ENCODE peak calls at places on chromosomes 6 and 20, in four cellular contexts. One of them, this sample, is unnamed.

GRCh38 chr6:91697010-91697694 is 1110.3 kb upstream of the MAP3K7 start:
- DNase-seq in GM12878: no peak
- DNase-seq in WTC11: no peak
- DNase-seq in HepG2: no peak
- DNase-seq in this sample: no peak

GRCh38 chr6:36642913-36643817 is 35.3 kb upstream of the CDKN1A start:
- DNase-seq in WTC11: no peak
- DNase-seq in HepG2: peak
- DNase-seq in GM12878: no peak
- DNase-seq in this sample: no peak

GRCh38 chr20:14984768-14985622 is 647.6 kb upstream of the FLRT3 start:
- DNase-seq in WTC11: no peak
- DNase-seq in HepG2: peak
- DNase-seq in GM12878: no peak
- DNase-seq in this sample: no peak

GRCh38 chr6:77440206-77440976 is 22.9 kb downstream of the HTR1B start:
- DNase-seq in GM12878: no peak
- DNase-seq in HepG2: no peak
- DNase-seq in WTC11: no peak
- DNase-seq in this sample: no peak

GRCh38 chr6:21742238-21742660 is 148.7 kb downstream of the SOX4 start:
- DNase-seq in GM12878: no peak
- DNase-seq in HepG2: no peak
- DNase-seq in WTC11: no peak
- DNase-seq in this sample: no peak

GRCh38 chr6:136226027-136226673 is 24.0 kb downstream of the MTFR2 start:
- DNase-seq in WTC11: peak
- DNase-seq in GM12878: no peak
- DNase-seq in HepG2: peak
- DNase-seq in this sample: peak

GRCh38 chr20:51533291-51534172 is 9.0 kb downstream of the NFATC2 start:
- DNase-seq in HepG2: peak
- DNase-seq in GM12878: no peak
- DNase-seq in WTC11: no peak
- DNase-seq in this sample: no peak

GRCh38 chr6:137271245-137272183 is 52.3 kb upstream of the IFNGR1 start:
- DNase-seq in WTC11: no peak
- DNase-seq in HepG2: peak
- DNase-seq in GM12878: no peak
- DNase-seq in this sample: peak

GRCh38 chr6:17691925-17692538 is 14.7 kb downstream of the NUP153 start:
- DNase-seq in WTC11: no peak
- DNase-seq in GM12878: no peak
- DNase-seq in HepG2: no peak
- DNase-seq in this sample: no peak

GRCh38 chr20:62355527-62356142 is 11.5 kb downstream of the LAMA5 start:
- DNase-seq in HepG2: peak
- DNase-seq in GM12878: no peak
- DNase-seq in WTC11: no peak
- DNase-seq in this sample: no peak

GRCh38 chr6:158817298-158818007 is 1.7 kb downstream of the EZR start:
- DNase-seq in GM12878: no peak
- DNase-seq in HepG2: peak
- DNase-seq in WTC11: peak
- DNase-seq in this sample: peak

GRCh38 chr20:32762754-32763201 is 593 bp downstream of the DNMT3B start:
- DNase-seq in GM12878: no peak
- DNase-seq in WTC11: no peak
- DNase-seq in HepG2: no peak
- DNase-seq in this sample: peak

GRCh38 chr20:62366370-62367135 is 559 bp downstream of the LAMA5 start:
- DNase-seq in WTC11: peak
- DNase-seq in HepG2: peak
- DNase-seq in GM12878: no peak
- DNase-seq in this sample: peak

GRCh38 chr6:86712039-86712438 is 225.3 kb upstream of the HTR1E start:
- DNase-seq in GM12878: no peak
- DNase-seq in WTC11: no peak
- DNase-seq in HepG2: no peak
- DNase-seq in this sample: no peak

DNA sequence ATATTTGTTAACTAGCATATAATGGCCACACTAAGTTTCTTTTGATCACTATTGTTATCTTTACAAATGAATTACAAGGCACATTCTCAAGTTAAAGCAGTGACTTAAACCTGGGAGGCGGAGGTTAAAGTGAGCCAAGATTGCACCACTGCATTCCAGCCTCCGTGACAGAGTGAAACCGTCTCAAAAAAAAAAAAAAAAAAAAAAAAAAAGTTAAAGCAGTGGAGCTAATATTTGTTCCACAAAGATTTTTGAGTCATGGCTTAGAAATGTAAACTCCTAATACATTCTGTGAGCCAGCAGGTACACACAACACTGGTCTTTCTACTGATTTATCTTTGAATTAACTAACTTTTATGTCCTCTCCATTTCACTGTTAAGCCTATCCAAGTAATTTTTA is 221.7 kb upstream of the HTR1E start:
- DNase-seq in HepG2: no peak
- DNase-seq in WTC11: no peak
- DNase-seq in GM12878: no peak
- DNase-seq in this sample: no peak
- TF ChIP-seq TCF7 in HepG2: no peak
- TF ChIP-seq TCF7 in WTC11: no peak
- TF ChIP-seq TCF7 in GM12878: no peak
- TF ChIP-seq TCF7 in this sample: no peak

GRCh38 chr6:47258724-47259347 is 50.9 kb downstream of the TNFRSF21 start:
- DNase-seq in GM12878: no peak
- DNase-seq in HepG2: no peak
- DNase-seq in WTC11: no peak
- DNase-seq in this sample: no peak

GRCh38 chr6:47262226-47262625 is 47.5 kb downstream of the TNFRSF21 start:
- DNase-seq in WTC11: no peak
- DNase-seq in GM12878: no peak
- DNase-seq in HepG2: no peak
- DNase-seq in this sample: no peak

GRCh38 chr6:47256981-47257730 is 52.5 kb downstream of the TNFRSF21 start:
- DNase-seq in GM12878: no peak
- DNase-seq in WTC11: no peak
- DNase-seq in HepG2: no peak
- DNase-seq in this sample: no peak

GRCh38 chr6:47261191-47261590 is 48.5 kb downstream of the TNFRSF21 start:
- DNase-seq in GM12878: no peak
- DNase-seq in WTC11: no peak
- DNase-seq in HepG2: no peak
- DNase-seq in this sample: no peak

GRCh38 chr6:47260021-47260420 is 49.7 kb downstream of the TNFRSF21 start:
- DNase-seq in GM12878: no peak
- DNase-seq in HepG2: no peak
- DNase-seq in WTC11: no peak
- DNase-seq in this sample: no peak
- TF ChIP-seq TCF7 in GM12878: no peak
- TF ChIP-seq TCF7 in HepG2: no peak
- TF ChIP-seq TCF7 in WTC11: no peak
- TF ChIP-seq TCF7 in this sample: no peak

DNA sequence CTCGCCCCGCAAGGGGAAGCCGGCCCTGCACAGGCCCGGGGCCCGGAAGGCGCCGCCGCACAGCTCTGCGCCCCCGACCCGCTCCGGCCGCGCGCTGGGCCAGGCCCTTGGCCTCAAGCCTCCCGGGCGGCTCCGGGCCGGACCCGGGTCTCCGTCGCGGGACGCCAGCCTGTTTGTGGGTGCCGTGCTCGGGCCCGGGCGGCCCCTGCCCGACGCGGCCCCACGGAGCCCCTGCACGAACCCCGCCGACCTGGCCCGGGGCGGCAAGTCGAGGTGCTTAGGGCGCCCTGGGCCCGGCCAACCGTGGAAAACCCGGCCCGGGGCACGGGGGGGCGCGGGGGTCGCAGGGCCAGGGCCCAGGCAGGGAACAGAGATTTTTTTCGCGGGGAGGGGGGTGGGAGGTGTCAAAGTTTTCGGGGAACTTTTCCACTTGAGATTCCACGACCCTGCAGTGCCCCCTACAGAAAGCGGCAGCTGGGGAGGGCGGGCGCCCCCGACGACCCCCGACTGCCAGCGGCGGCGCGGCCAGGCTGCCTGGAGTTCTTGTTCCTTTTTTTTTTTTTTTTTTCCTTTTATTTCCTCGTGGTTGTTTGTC is 805 bp upstream of the STX16 start:
- DNase-seq in WTC11: no peak
- DNase-seq in HepG2: no peak
- DNase-seq in GM12878: no peak
- DNase-seq in this sample: peak
- TF ChIP-seq TCF7 in WTC11: no peak
- TF ChIP-seq TCF7 in HepG2: no peak
- TF ChIP-seq TCF7 in GM12878: no peak
- TF ChIP-seq TCF7 in this sample: no peak

DNA sequence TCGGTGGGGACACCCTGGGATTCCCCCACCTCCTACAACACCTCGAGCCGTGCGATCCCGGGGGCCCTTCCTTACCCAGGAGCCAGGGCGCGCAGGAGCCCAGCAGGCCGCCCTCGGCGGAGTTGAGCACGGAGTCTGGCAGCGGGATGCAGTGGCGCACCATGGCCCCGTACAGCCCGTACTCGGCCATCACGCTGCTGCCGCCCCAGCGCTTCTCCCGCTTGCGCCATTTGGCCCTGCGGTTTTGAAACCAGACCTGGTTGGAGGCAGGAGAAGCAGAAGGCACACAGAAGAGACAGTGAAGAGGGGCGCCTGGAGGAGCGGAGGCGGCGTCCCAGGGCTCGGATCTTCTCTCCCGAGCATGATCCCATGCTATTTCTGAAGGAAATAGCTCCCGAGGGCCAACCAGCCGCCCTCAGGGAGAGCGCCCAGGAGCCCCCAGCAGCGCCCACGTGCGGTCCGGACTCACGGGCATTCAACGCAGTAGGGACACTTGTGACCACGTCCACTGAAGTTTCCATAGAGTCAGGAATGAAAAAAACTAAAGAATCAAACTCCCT is 4.3 kb downstream of the VSX1 start:
- DNase-seq in HepG2: peak
- DNase-seq in GM12878: no peak
- DNase-seq in WTC11: peak
- DNase-seq in this sample: no peak
- TF ChIP-seq TCF7 in HepG2: no peak
- TF ChIP-seq TCF7 in GM12878: no peak
- TF ChIP-seq TCF7 in WTC11: no peak
- TF ChIP-seq TCF7 in this sample: no peak

DNA sequence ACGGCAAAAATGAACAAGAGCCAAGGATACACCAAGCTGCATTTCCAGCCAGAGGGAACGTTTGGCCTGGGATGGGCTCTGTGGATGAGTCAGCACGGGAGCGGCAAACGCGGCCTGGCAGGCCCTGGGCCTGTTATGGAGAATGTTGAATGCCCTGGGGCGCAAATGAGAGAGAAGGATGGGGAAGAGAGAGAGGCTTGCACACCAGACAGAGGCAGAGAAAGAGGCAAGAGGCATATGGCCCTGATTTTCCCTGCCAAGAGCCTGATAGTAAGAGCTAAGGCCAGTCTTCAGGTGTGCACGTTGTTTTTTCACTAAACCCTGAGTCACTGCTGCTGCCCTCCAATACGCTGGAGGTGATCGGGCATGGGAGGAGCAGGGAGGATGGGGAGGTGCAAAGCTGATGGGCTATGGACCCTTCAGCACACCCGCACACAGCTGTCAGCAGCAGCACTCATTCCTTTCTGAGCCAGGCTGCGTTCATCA is 61.5 kb upstream of the SLC22A23 start:
- DNase-seq in GM12878: no peak
- DNase-seq in HepG2: peak
- DNase-seq in WTC11: no peak
- DNase-seq in this sample: no peak
- TF ChIP-seq TCF7 in GM12878: no peak
- TF ChIP-seq TCF7 in HepG2: no peak
- TF ChIP-seq TCF7 in WTC11: no peak
- TF ChIP-seq TCF7 in this sample: no peak

GRCh38 chr6:142631517-142632385 is 313.2 kb downstream of the HIVEP2 start:
- DNase-seq in WTC11: no peak
- DNase-seq in HepG2: peak
- DNase-seq in GM12878: no peak
- DNase-seq in this sample: no peak
- TF ChIP-seq TCF7 in WTC11: no peak
- TF ChIP-seq TCF7 in HepG2: peak
- TF ChIP-seq TCF7 in GM12878: no peak
- TF ChIP-seq TCF7 in this sample: no peak